ENCODE peak calls at places on chromosomes 6 and 20, in five cellular contexts. A is HCT116, F is endothelial cell of umbilical vein, W is GM23338, H is K562. I is an unnamed sample.

GRCh38 chr20:20076297-20077065 is 24.1 kb downstream of the CFAP61 start:
- DNase-seq in W (no peak), H (no peak), A (no peak), F (no peak), I (no peak)

GRCh38 chr6:25107218-25107617 is 171.5 kb upstream of the RIPOR2 start:
- DNase-seq in W (no peak), A (no peak), H (no peak), F (no peak), I (no peak)

GRCh38 chr6:123747515-123747914 is 56.1 kb upstream of the NKAIN2 start:
- DNase-seq in A (no peak), W (no peak), H (no peak), F (no peak), I (no peak)

GRCh38 chr20:52943185-52943841 is 28.8 kb upstream of the TSHZ2 start:
- DNase-seq in W (no peak), F (no peak), H (no peak), A (no peak), I (no peak)

GRCh38 chr6:1502041-1502440 is 107.7 kb upstream of the FOXC1 start:
- DNase-seq in H (no peak), A (no peak), F (no peak), W (no peak), I (no peak)

GRCh38 chr20:14720251-14720650 is 382.8 kb upstream of the FLRT3 start:
- DNase-seq in W (no peak), H (no peak), A (no peak), F (peak), I (no peak)

GRCh38 chr6:140441256-140441655 is 1066.8 kb upstream of the CITED2 start:
- DNase-seq in A (no peak), W (peak), F (peak), H (peak), I (no peak)

GRCh38 chr6:137216875-137217553 is 2.2 kb downstream of the IFNGR1 start:
- DNase-seq in H (no peak), F (no peak), W (no peak), A (no peak), I (no peak)

GRCh38 chr6:37365791-37366190 is 12.0 kb downstream of the RNF8 start:
- DNase-seq in W (peak), A (no peak), F (peak), H (no peak), I (no peak)

GRCh38 chr6:7249946-7250643 is 62.9 kb downstream of the SSR1 start:
- DNase-seq in W (no peak), A (no peak), F (no peak), H (no peak), I (no peak)

GRCh38 chr6:28209753-28210535 is 15.1 kb upstream of the ZSCAN9 start:
- DNase-seq in A (no peak), W (no peak), H (no peak), F (no peak), I (no peak)

GRCh38 chr6:28215425-28215824 is 9.7 kb upstream of the ZSCAN9 start:
- DNase-seq in F (no peak), H (peak), W (peak), A (no peak), I (no peak)

GRCh38 chr6:28212510-28213212 is 12.4 kb upstream of the ZSCAN9 start:
- DNase-seq in W (peak), A (peak), H (peak), F (peak), I (peak)

GRCh38 chr6:28213213-28213523 is 11.9 kb upstream of the ZSCAN9 start:
- DNase-seq in W (no peak), F (no peak), H (no peak), A (no peak), I (no peak)

GRCh38 chr6:28211840-28212509 is 13.1 kb upstream of the ZSCAN9 start:
- DNase-seq in A (no peak), W (peak), F (no peak), H (peak), I (no peak)
- TF ChIP-seq EZH2 in A (no peak), W (peak), F (no peak), H (no peak), I (no peak)

DNA sequence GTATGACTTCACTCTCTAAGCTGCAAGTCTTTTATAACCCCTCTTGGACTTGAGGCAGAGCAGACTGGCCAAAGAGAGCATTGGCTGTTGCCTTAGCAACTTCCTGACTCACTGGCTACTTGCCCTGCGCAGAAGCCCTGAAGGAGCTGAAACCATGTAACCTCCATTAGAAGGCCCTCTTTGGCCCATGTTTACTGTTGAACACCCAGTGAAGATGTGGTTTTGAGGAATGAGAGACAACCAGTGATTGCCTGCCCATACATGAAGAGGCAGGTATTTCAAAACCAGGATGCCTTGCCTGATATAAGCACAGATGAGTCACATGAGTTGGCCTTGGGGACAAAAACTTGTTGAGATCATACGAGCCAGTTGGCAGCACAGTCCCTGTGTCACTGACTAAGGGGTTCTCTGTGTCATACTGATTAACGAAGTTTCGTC is 182.5 kb downstream of the EDN1 start:
- DNase-seq in A (no peak), F (no peak), W (no peak), H (no peak), I (no peak)
- TF ChIP-seq POLR2AphosphoS5 in A (no peak), F (no peak), W (no peak), H (no peak), I (no peak)

GRCh38 chr6:89355511-89356185 is 3.1 kb upstream of the UBE2J1 start:
- DNase-seq in W (no peak), F (no peak), H (no peak), A (no peak), I (no peak)

GRCh38 chr6:89352329-89353117 is at the start of gene UBE2J1:
- DNase-seq in F (peak), A (peak), W (peak), H (peak), I (no peak)

GRCh38 chr6:89353118-89353556 is 615 bp upstream of the UBE2J1 start:
- DNase-seq in W (no peak), F (no peak), A (no peak), H (no peak), I (no peak)

GRCh38 chr6:89351632-89352328 is 742 bp downstream of the UBE2J1 start:
- DNase-seq in H (no peak), F (peak), A (no peak), W (peak), I (no peak)

GRCh38 chr6:89353702-89354392 is 1.3 kb upstream of the UBE2J1 start:
- DNase-seq in F (no peak), H (no peak), A (no peak), W (no peak), I (no peak)
- H3K4me3 ChIP-seq in F (no peak), H (no peak), A (no peak), W (no peak), I (no peak)

DNA sequence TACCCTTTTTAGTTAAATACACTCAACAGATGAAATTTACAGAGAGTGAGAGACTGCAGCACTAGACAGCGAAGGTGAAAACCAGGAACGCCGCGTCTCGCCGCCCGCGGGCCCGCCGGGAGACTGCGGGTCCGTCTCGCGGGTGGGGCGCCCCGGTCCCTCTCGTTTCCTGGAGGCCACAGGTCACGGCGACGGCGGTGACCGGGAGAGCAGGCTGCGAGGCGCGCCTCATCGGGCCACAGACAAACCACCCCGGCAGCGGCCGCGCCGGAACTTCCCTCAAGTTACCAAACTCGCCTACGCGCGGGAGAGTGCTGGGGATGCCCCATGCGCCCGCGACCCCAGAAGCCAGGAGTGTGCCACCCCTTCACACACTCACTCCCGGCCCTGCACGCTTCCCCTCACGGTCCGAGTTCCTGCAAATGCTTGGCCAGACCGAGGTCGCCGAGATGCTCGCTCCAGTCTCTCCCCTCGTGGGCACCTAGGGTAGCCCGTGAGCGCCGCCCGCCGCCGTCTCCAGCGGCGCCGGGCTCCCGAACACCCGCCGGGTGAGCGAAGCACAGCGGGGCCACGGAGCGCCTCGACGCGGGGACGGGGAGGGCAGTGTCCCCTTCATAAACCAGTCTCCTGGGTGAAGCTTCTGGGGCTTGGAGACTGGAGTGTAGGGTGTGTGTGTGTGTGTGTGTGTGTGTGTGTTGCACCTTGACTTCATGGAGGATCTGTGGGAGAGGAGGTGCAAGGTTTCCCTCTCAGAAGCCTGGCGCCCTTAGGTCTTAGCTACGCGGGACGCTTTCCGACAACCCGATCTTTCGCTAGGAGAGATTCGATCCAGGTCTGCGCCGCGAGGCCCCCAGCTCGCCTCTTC is 1.4 kb downstream of the BACH2 start:
- DNase-seq in F (peak), W (peak), A (no peak), H (peak), I (no peak)
- TF ChIP-seq EZH2 in F (peak), W (peak), A (no peak), H (no peak), I (no peak)

DNA sequence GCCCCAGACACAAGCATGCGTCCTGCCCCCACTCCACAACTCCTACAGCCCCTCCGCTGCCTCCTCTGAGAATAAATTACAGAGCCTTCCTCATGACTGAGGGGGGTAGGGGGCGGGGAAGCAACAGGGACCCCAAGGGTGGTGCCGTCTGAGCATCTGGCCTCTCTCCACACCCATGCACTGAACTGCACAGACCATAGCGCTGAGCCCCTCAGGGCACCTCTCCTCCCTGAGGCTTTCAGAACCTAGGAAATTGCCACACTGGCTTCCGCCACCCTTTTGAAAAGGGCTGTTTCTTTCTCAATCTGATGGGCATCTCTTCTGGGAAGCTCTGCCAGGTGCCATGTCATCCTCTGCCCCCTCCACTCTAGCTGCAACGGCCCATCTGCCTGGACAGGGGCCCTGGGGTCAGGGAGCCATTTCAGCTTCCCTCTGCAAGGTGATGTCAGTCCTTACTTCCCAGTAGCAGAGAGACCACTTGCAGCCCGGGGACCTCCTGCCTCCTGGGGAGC is 2.5 kb downstream of the CST7 start:
- DNase-seq in F (no peak), H (no peak), A (no peak), W (no peak), I (no peak)
- TF ChIP-seq POLR2AphosphoS5 in F (no peak), H (no peak), A (no peak), W (no peak), I (no peak)

DNA sequence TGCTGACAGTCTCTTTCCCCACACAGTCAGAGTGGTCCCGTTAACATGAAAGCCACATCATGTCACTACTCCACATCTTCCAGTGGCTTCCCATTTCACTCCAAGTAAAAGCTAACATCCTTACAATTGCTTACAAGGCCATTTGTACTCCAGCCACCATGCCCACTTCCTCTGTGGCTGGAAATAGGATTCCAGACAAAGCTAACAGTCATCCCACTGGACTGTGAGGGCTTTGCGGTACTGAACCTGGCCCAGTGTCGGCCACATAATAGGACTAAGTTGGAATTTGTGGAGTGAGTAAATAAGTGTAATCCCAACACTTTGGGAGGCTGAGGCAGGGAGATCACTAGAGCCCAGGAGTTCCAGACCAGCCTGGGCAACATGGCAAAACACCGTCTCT is 10.9 kb downstream of the CCM2L start:
- DNase-seq in H (no peak), F (no peak), A (no peak), W (no peak), I (no peak)
- H3K4me3 ChIP-seq in H (no peak), F (no peak), A (no peak), W (no peak), I (no peak)

DNA sequence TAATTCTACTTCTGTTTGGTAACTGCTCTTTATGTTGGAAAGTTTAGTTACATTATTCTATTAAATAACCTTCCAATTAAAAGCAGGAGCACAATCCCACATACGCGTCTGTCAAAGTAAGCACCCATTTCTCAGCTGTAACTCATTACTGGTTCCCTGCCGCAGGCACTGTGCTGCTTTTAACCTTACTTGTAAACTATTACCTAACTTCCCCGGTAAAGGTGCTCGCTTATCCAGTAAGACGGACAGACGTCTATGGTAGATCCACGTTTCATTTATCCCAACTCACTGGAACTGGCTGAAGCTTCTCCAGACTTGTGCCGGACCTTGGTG is 522 bp upstream of the ENPP4 start:
- DNase-seq in F (no peak), H (no peak), A (no peak), W (no peak), I (no peak)
- TF ChIP-seq EZH2 in F (no peak), H (no peak), A (no peak), W (no peak), I (no peak)

DNA sequence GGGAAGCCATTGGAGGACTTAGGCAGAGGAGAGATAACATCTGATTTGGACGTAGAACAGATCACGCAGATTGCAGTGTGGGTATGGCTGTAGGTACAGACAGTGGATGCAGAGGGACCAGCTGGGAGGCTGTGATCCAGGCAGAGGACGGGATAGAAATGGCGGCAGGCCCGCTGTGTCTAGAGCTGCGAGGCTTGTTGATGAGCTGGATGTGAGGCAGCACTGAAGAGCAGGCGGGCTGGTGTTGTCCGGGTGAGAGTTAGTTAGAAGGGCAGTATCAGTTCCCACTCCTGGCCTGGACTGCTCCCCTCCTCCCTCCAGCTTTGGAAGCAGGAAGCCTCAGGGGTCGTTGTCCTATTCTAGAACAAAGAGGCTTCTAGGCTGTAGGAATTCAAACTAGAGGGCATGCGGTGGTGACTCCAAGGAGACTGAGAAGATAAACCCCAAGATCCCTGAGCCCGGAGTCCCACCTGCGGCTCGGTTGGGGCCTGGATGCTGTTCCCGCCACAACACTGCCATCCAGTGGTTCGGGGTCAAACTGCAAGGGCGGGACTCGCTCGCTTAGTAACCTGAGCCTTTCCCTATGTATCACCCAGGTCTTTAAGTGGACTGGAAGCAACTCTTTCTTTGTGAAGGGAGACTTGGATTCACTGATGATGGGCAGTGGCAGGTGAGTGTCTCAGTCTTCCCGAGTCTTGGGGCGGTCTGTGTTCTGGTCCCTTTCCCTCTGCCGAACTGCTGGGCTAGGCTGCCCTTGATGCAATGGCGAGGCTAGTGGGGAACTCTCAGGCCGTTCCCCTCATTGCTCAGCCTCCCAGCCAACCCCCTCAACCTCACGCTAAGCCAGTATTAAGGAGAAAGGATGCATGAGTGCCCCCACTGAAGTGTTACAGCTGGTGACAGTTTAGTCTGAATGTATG is 11.2 kb downstream of the TLDC2 start:
- DNase-seq in F (peak), A (peak), H (peak), W (peak), I (peak)
- TF ChIP-seq POLR2AphosphoS5 in F (no peak), A (no peak), H (no peak), W (peak), I (no peak)

GRCh38 chr20:55774628-55775027 is 230.7 kb downstream of the CBLN4 start:
- DNase-seq in W (no peak), F (no peak), H (no peak), A (no peak), I (no peak)
- H3K4me3 ChIP-seq in W (no peak), F (no peak), H (no peak), A (no peak), I (no peak)

GRCh38 chr6:169969372-169970099 is 218.1 kb downstream of the ERMARD start:
- DNase-seq in H (no peak), A (no peak), W (no peak), F (no peak), I (no peak)

GRCh38 chr6:169970306-169970988 is 219.0 kb downstream of the ERMARD start:
- DNase-seq in F (no peak), H (no peak), W (no peak), A (no peak), I (no peak)

GRCh38 chr6:169966312-169967181 is 215.1 kb downstream of the ERMARD start:
- DNase-seq in F (no peak), A (no peak), W (no peak), H (no peak), I (no peak)

GRCh38 chr6:169967687-169968086 is 216.3 kb downstream of the ERMARD start:
- DNase-seq in H (no peak), A (no peak), W (no peak), F (no peak), I (no peak)

DNA sequence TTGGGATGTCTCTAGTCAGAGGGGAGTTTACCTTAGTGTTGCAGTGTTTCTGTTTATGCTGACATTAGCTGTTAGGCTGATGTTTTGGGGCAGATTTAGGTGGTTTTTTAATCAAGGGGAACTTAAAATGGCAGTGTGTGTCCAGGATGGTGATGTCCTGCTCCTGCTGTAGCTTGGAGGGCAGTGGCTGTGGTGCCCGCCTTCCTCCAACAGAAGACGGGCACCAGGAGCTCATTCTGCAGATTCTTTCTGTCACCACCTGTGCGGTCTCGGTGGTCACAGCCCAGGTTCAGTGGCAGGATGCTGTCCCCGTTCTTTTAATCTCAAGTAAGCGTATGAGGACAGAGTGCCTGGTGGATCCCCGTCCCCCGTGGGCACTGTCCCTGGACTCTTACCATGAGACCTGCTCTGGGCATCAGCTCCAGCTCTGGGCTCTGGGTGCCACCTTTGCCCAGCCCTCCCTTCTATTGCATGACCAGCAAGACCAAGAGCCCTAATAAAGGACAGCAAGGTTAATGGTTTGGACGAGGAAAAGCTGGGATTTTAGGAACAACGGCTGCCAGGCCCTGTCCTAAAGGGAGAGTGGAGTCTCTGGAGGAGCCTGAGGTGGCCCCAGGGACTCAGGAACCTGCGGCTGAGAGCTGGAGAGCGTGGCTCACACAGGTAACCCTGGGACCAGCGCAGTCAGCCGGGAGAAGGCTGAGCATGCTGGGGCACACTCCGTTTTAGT is 217.3 kb downstream of the ERMARD start:
- DNase-seq in F (no peak), A (no peak), W (no peak), H (no peak), I (no peak)
- TF ChIP-seq EZH2 in F (no peak), A (no peak), W (no peak), H (no peak), I (no peak)

I was measured in SK-N-MC.